ENCODE peak calls at places on chromosomes 6 and 20, in six cellular contexts. Y, M, Q, S, O and G are unnamed samples.

GRCh38 chr6:117956386-117956785 is 49.3 kb downstream of the SLC35F1 start:
- DNase-seq in Y (no peak), M (no peak), Q (no peak), S (no peak), O (peak), G (no peak)

GRCh38 chr20:62136283-62137091 is 6.7 kb downstream of the PSMA7 start:
- DNase-seq in Y (peak), M (peak), Q (peak), S (peak), O (peak), G (peak)

GRCh38 chr20:52744441-52744840 is 227.7 kb upstream of the TSHZ2 start:
- DNase-seq in Y (no peak), M (no peak), Q (no peak), S (no peak), O (no peak), G (no peak)

GRCh38 chr20:24818056-24818455 is 131.0 kb upstream of the CST7 start:
- DNase-seq in Y (no peak), M (no peak), Q (no peak), S (no peak), O (no peak), G (no peak)

GRCh38 chr20:15154070-15154469 is 816.7 kb upstream of the FLRT3 start:
- DNase-seq in Y (no peak), M (peak), Q (no peak), S (no peak), O (no peak), G (no peak)

GRCh38 chr6:36364669-36365479 is 22.6 kb downstream of the ETV7 start:
- DNase-seq in Y (no peak), M (no peak), Q (peak), S (no peak), O (no peak), G (peak)

GRCh38 chr20:53763707-53764415 is 170.2 kb upstream of the ZNF217 start:
- DNase-seq in Y (peak), M (no peak), Q (peak), S (no peak), O (peak), G (no peak)

GRCh38 chr6:163354085-163354484 is 60.4 kb upstream of the QKI start:
- DNase-seq in Y (no peak), M (no peak), Q (peak), S (no peak), O (no peak), G (no peak)

GRCh38 chr6:22737331-22737730 is 168.0 kb downstream of the HDGFL1 start:
- DNase-seq in Y (peak), M (no peak), Q (peak), S (peak), O (peak), G (no peak)

GRCh38 chr6:795046-795445 is 102.1 kb upstream of the EXOC2 start:
- DNase-seq in Y (no peak), M (no peak), Q (no peak), S (no peak), O (no peak), G (no peak)

GRCh38 chr20:49345538-49345937 is 67.7 kb upstream of the ZNFX1 start:
- DNase-seq in Y (no peak), M (peak), Q (peak), S (no peak), O (no peak), G (no peak)

GRCh38 chr6:159174263-159174974 is 5.2 kb downstream of the FNDC1 start:
- DNase-seq in Y (peak), M (peak), Q (peak), S (peak), O (peak), G (peak)

GRCh38 chr6:189676-190075 is 102.6 kb upstream of the DUSP22 start:
- DNase-seq in Y (no peak), M (no peak), Q (no peak), S (no peak), O (no peak), G (no peak)

GRCh38 chr20:59736366-59736765 is 132.0 kb downstream of the PHACTR3 start:
- DNase-seq in Y (no peak), M (no peak), Q (no peak), S (no peak), O (no peak), G (no peak)

GRCh38 chr6:118758942-118759341 is 107.6 kb upstream of the CEP85L start:
- DNase-seq in Y (no peak), M (no peak), Q (no peak), S (no peak), O (no peak), G (no peak)

GRCh38 chr6:139751179-139751578 is 376.7 kb upstream of the CITED2 start:
- DNase-seq in Y (no peak), M (no peak), Q (peak), S (no peak), O (no peak), G (no peak)

GRCh38 chr6:140915001-140915950 is 1217.4 kb upstream of the GJE1 start:
- DNase-seq in Y (no peak), M (no peak), Q (no peak), S (no peak), O (no peak), G (no peak)

GRCh38 chr6:131122007-131122406 is 13.3 kb upstream of the AKAP7 start:
- DNase-seq in Y (no peak), M (no peak), Q (peak), S (no peak), O (no peak), G (no peak)

GRCh38 chr6:136510299-136510698 is 39.9 kb downstream of the MAP7 start:
- DNase-seq in Y (no peak), M (no peak), Q (no peak), S (no peak), O (no peak), G (peak)

DNA sequence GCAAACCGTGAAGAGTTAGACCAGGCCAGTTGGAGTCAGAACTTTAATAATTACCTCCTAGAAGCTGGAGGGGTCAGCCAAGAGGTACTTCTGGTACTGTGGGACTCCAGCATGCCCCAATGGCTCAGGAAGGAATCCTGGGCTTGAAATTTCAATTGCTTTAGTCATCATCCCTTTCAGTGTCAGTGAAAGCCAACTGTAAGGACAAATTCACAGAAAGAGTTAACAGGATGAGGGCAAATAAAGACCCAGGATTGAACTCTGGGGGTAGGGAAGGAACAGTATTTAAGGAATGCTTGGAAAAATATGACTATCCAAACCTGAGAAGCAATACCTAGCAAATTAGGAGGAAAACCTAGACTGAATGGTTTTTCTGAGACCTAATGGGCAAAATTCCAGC is 735.1 kb upstream of the MARCKS start:
- DNase-seq in Y (peak), M (peak), Q (peak), S (peak), O (peak), G (no peak)
- TF ChIP-seq CTCF in Y (peak), M (no peak), Q (peak), S (no peak), O (no peak), G (no peak)

DNA sequence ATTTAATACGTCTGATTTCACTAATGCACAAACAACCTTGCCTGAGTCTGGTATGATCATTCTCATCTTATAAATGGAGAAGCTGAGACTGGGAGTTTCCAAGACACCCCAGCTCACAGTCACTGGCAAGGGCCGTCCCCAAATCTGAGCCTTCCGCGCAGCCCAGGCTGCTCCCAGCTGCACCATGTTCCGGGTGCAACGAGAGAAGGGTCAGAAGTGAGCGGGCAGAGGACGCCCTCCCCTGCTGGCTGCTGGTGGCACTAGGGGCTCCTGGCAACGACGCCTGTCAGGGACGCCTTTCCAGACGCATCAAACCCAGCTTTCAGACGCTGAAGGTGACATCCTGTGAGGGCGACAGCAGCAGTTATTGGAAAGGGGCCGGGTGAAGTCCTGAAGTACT is 115.3 kb upstream of the PROKR2 start:
- DNase-seq in Y (no peak), M (no peak), Q (no peak), S (no peak), O (no peak), G (no peak)
- TF ChIP-seq CTCF in Y (no peak), M (no peak), Q (no peak), S (no peak), O (no peak), G (no peak)

GRCh38 chr6:17042422-17043147 is 59.3 kb upstream of the STMND1 start:
- DNase-seq in Y (peak), M (peak), Q (peak), S (peak), O (peak), G (no peak)
- TF ChIP-seq CTCF in Y (peak), M (peak), Q (peak), S (no peak), O (peak), G (no peak)

DNA sequence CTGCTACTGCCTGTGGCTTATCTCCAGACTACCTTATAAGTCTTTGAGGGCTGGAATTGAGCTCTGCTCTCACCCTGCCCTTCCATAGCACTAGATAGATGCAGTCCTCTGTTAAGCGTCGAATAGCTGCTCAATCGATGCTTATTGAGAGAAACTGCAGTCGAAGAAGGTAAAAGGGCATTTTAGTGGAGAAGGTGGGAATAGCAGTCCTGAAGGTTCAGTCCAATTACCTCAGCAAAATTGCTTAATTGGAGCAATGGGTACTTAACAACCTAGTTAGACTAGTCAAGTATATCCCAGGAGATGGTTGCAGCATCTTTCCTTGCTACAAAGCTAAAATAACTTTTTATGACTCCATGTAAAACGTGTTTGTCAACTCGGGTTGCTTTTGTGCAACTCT is 66.8 kb upstream of the NT5E start:
- DNase-seq in Y (no peak), M (no peak), Q (no peak), S (no peak), O (no peak), G (no peak)
- TF ChIP-seq CTCF in Y (peak), M (no peak), Q (no peak), S (no peak), O (no peak), G (no peak)